ENCODE peak calls at places on chromosomes 2 and 18, in four cellular contexts. One of them, this sample, is unnamed.

GRCh38 chr18:43919565-43919964 is 642.3 kb upstream of the SYT4 start:
- DNase-seq in RCC 7860: no peak
- DNase-seq in NCI-H1092 treated with DMSO at 0.1 percent for 48 hours: peak; percentile 78
- DNase-seq in HEK293T: no peak
- DNase-seq in this sample: no peak

GRCh38 chr2:170354409-170354808 is 176.5 kb downstream of the MYO3B start:
- DNase-seq in RCC 7860: no peak
- DNase-seq in HEK293T: no peak
- DNase-seq in NCI-H1092 treated with DMSO at 0.1 percent for 48 hours: peak; percentile 23
- DNase-seq in this sample: no peak

GRCh38 chr2:60550151-60550983 is 3.1 kb downstream of the BCL11A start:
- DNase-seq in RCC 7860: no peak
- DNase-seq in NCI-H1092 treated with DMSO at 0.1 percent for 48 hours: peak; percentile 73
- DNase-seq in HEK293T: peak; percentile 61
- DNase-seq in this sample: peak; percentile 3

GRCh38 chr2:151637284-151637781 is 96.9 kb downstream of the NEB start:
- DNase-seq in HEK293T: no peak
- DNase-seq in NCI-H1092 treated with DMSO at 0.1 percent for 48 hours: no peak
- DNase-seq in RCC 7860: no peak
- DNase-seq in this sample: peak; percentile 54

GRCh38 chr2:237304763-237305514 is 109.0 kb downstream of the COL6A3 start:
- DNase-seq in NCI-H1092 treated with DMSO at 0.1 percent for 48 hours: no peak
- DNase-seq in HEK293T: no peak
- DNase-seq in RCC 7860: peak; percentile 86
- DNase-seq in this sample: no peak

GRCh38 chr2:42614838-42615237 is 46.4 kb downstream of the MTA3 start:
- DNase-seq in RCC 7860: no peak
- DNase-seq in HEK293T: no peak
- DNase-seq in NCI-H1092 treated with DMSO at 0.1 percent for 48 hours: no peak
- DNase-seq in this sample: no peak

GRCh38 chr2:241111443-241111810 is 9.3 kb upstream of the MTERF4 start:
- DNase-seq in NCI-H1092 treated with DMSO at 0.1 percent for 48 hours: no peak
- DNase-seq in HEK293T: no peak
- DNase-seq in RCC 7860: no peak
- DNase-seq in this sample: no peak

GRCh38 chr2:72041638-72042111 is 106.0 kb downstream of the CYP26B1 start:
- DNase-seq in RCC 7860: no peak
- DNase-seq in HEK293T: peak; percentile 1
- DNase-seq in NCI-H1092 treated with DMSO at 0.1 percent for 48 hours: no peak
- DNase-seq in this sample: no peak

GRCh38 chr2:30261695-30262211 is 30.4 kb downstream of the LBH start:
- DNase-seq in RCC 7860: no peak
- DNase-seq in NCI-H1092 treated with DMSO at 0.1 percent for 48 hours: no peak
- DNase-seq in HEK293T: no peak
- DNase-seq in this sample: no peak

GRCh38 chr2:60794271-60794863 is 38.3 kb downstream of the PAPOLG start:
- DNase-seq in RCC 7860: no peak
- DNase-seq in NCI-H1092 treated with DMSO at 0.1 percent for 48 hours: no peak
- DNase-seq in HEK293T: no peak
- DNase-seq in this sample: no peak

GRCh38 chr2:112661656-112662305 is 16.0 kb downstream of the SLC20A1 start:
- DNase-seq in HEK293T: no peak
- DNase-seq in RCC 7860: no peak
- DNase-seq in NCI-H1092 treated with DMSO at 0.1 percent for 48 hours: no peak
- DNase-seq in this sample: no peak

GRCh38 chr2:24225883-24226282 is 51.0 kb downstream of the FAM228A start:
- DNase-seq in RCC 7860: no peak
- DNase-seq in HEK293T: no peak
- DNase-seq in NCI-H1092 treated with DMSO at 0.1 percent for 48 hours: no peak
- DNase-seq in this sample: no peak

GRCh38 chr18:58379443-58379842 is 249.4 kb downstream of the ALPK2 start:
- DNase-seq in RCC 7860: no peak
- DNase-seq in NCI-H1092 treated with DMSO at 0.1 percent for 48 hours: no peak
- DNase-seq in HEK293T: no peak
- DNase-seq in this sample: no peak

GRCh38 chr2:9573013-9573708 is 17.5 kb upstream of the ADAM17 start:
- DNase-seq in HEK293T: no peak
- DNase-seq in RCC 7860: peak; percentile 31
- DNase-seq in NCI-H1092 treated with DMSO at 0.1 percent for 48 hours: no peak
- DNase-seq in this sample: no peak

GRCh38 chr2:38475567-38475881 is 98.5 kb upstream of the ATL2 start:
- DNase-seq in RCC 7860: no peak
- DNase-seq in NCI-H1092 treated with DMSO at 0.1 percent for 48 hours: no peak
- DNase-seq in HEK293T: no peak
- DNase-seq in this sample: no peak

GRCh38 chr2:4020153-4020552 is 316.8 kb downstream of the DCDC2C start:
- DNase-seq in HEK293T: no peak
- DNase-seq in NCI-H1092 treated with DMSO at 0.1 percent for 48 hours: peak; percentile 76
- DNase-seq in RCC 7860: no peak
- DNase-seq in this sample: no peak

GRCh38 chr18:56639094-56639361 is 636 bp upstream of the TXNL1 start:
- DNase-seq in RCC 7860: no peak
- DNase-seq in NCI-H1092 treated with DMSO at 0.1 percent for 48 hours: no peak
- DNase-seq in HEK293T: peak; percentile 4
- DNase-seq in this sample: no peak

GRCh38 chr2:348517-348916 is 60.6 kb upstream of the ALKAL2 start:
- DNase-seq in HEK293T: no peak
- DNase-seq in NCI-H1092 treated with DMSO at 0.1 percent for 48 hours: no peak
- DNase-seq in RCC 7860: no peak
- DNase-seq in this sample: no peak

GRCh38 chr2:59885536-59885935 is 667.9 kb downstream of the BCL11A start:
- DNase-seq in RCC 7860: no peak
- DNase-seq in HEK293T: no peak
- DNase-seq in NCI-H1092 treated with DMSO at 0.1 percent for 48 hours: no peak
- DNase-seq in this sample: no peak

GRCh38 chr18:35804377-35804776 is 168.1 kb upstream of the RMP24 start:
- DNase-seq in HEK293T: no peak
- DNase-seq in RCC 7860: no peak
- DNase-seq in NCI-H1092 treated with DMSO at 0.1 percent for 48 hours: no peak
- DNase-seq in this sample: no peak

GRCh38 chr2:187407407-187408084 is 40.5 kb downstream of the CALCRL start:
- DNase-seq in HEK293T: no peak
- DNase-seq in NCI-H1092 treated with DMSO at 0.1 percent for 48 hours: no peak
- DNase-seq in RCC 7860: no peak
- DNase-seq in this sample: no peak

GRCh38 chr2:191299866-191300265 is 54.7 kb downstream of the MYO1B start:
- DNase-seq in NCI-H1092 treated with DMSO at 0.1 percent for 48 hours: no peak
- DNase-seq in HEK293T: no peak
- DNase-seq in RCC 7860: no peak
- DNase-seq in this sample: no peak

GRCh38 chr2:182870227-182870626 is 3.8 kb upstream of the FRZB start:
- DNase-seq in NCI-H1092 treated with DMSO at 0.1 percent for 48 hours: peak; percentile 8
- DNase-seq in HEK293T: peak; percentile 69
- DNase-seq in RCC 7860: no peak
- DNase-seq in this sample: no peak

GRCh38 chr2:80328033-80328635 is 23.6 kb upstream of the LRRTM1 start:
- DNase-seq in RCC 7860: no peak
- DNase-seq in HEK293T: no peak
- DNase-seq in NCI-H1092 treated with DMSO at 0.1 percent for 48 hours: no peak
- DNase-seq in this sample: no peak

GRCh38 chr2:15779381-15780041 is 160.8 kb upstream of the MYCN start:
- DNase-seq in HEK293T: no peak
- DNase-seq in NCI-H1092 treated with DMSO at 0.1 percent for 48 hours: no peak
- DNase-seq in RCC 7860: no peak
- DNase-seq in this sample: no peak